ENCODE peak calls at places on chromosomes 13 and 19, in ten cellular contexts. W is choroid plexus epithelial cell, N is AG10803, C is Peyer's patch, J is stomach, T is brain microvascular endothelial cell, G is kidney, Q is AG04450, D is astrocyte of the cerebellum, E is mammary epithelial cell. I is an unnamed sample.

GRCh38 chr19:17262557-17262956 is 2.0 kb downstream of the USHBP1 start:
- DNase-seq in C (no peak), J (no peak), G (no peak), Q (no peak), T (no peak), W (no peak), D (no peak), N (no peak), E (no peak), I (no peak)

GRCh38 chr13:73268306-73268705 is 209.5 kb downstream of the KLF5 start:
- DNase-seq in E (peak), W (peak), G (no peak), D (no peak), Q (no peak), T (peak), C (no peak), J (no peak), N (peak), I (no peak)

GRCh38 chr13:44273991-44274810 is 99.4 kb upstream of the SERP2 start:
- DNase-seq in E (no peak), D (no peak), J (no peak), G (no peak), W (peak), T (no peak), C (no peak), Q (peak), N (peak), I (no peak)

GRCh38 chr19:16585808-16586476 is 13.7 kb upstream of the SLC35E1 start:
- DNase-seq in D (no peak), T (no peak), G (no peak), E (peak), J (no peak), C (peak), N (no peak), Q (no peak), W (no peak), I (peak)

GRCh38 chr13:25478186-25478585 is 106.4 kb downstream of the ATP8A2 start:
- DNase-seq in E (peak), Q (no peak), C (no peak), N (no peak), D (no peak), J (no peak), T (no peak), G (no peak), W (no peak), I (no peak)

GRCh38 chr19:42023943-42024260 is 29.9 kb upstream of the ATP1A3 start:
- DNase-seq in D (no peak), C (no peak), N (no peak), G (no peak), E (no peak), W (no peak), J (no peak), Q (no peak), T (no peak), I (no peak)

GRCh38 chr13:91361755-91362271 is 14.3 kb downstream of the MIR17HG start:
- DNase-seq in T (no peak), G (no peak), C (no peak), Q (no peak), N (no peak), J (no peak), E (no peak), D (no peak), W (no peak), I (no peak)

GRCh38 chr13:80558074-80558473 is 217.1 kb upstream of the SPRY2 start:
- DNase-seq in T (no peak), E (no peak), W (no peak), Q (no peak), G (no peak), C (no peak), D (no peak), J (no peak), N (no peak), I (no peak)

GRCh38 chr19:43651758-43652545 is 12.3 kb upstream of the CADM4 start:
- DNase-seq in G (no peak), J (peak), C (peak), T (peak), E (no peak), W (peak), D (peak), N (peak), Q (peak), I (peak)

GRCh38 chr13:106593131-106593530 is 25.2 kb upstream of the ARGLU1 start:
- DNase-seq in T (no peak), J (no peak), E (no peak), Q (no peak), W (no peak), C (no peak), G (no peak), D (no peak), N (no peak), I (peak)

GRCh38 chr19:11581740-11582139 is 4.3 kb upstream of the ACP5 start:
- DNase-seq in W (peak), D (no peak), T (peak), Q (no peak), E (no peak), N (peak), C (peak), G (no peak), J (no peak), I (peak)

GRCh38 chr13:45367358-45367757 is 26.4 kb upstream of the TPT1 start:
- DNase-seq in N (peak), E (peak), Q (peak), G (peak), C (peak), D (peak), T (peak), W (peak), J (peak), I (peak)

GRCh38 chr13:40061466-40062450 is 406.3 kb downstream of the COG6 start:
- DNase-seq in D (no peak), C (no peak), E (peak), J (no peak), W (peak), T (no peak), N (peak), G (no peak), Q (no peak), I (no peak)

GRCh38 chr13:34103854-34104253 is 285.9 kb downstream of the RFC3 start:
- DNase-seq in Q (no peak), C (no peak), W (no peak), E (no peak), N (no peak), D (no peak), T (no peak), G (no peak), J (no peak), I (no peak)

GRCh38 chr19:12779162-12779993 is 4.0 kb upstream of the HOOK2 start:
- DNase-seq in N (peak), Q (no peak), G (peak), W (peak), J (no peak), E (peak), T (peak), D (peak), C (no peak), I (peak)

GRCh38 chr19:42178791-42179500 is 38.5 kb downstream of the DEDD2 start:
- DNase-seq in G (peak), Q (no peak), C (no peak), J (no peak), E (no peak), N (no peak), T (no peak), W (no peak), D (no peak), I (no peak)

GRCh38 chr13:44516771-44517170 is 59.4 kb downstream of the TSC22D1 start:
- DNase-seq in N (no peak), E (no peak), D (no peak), T (no peak), C (no peak), J (no peak), G (no peak), W (peak), Q (no peak), I (no peak)

GRCh38 chr13:40624338-40624737 is 42.1 kb downstream of the FOXO1 start:
- DNase-seq in J (no peak), N (peak), E (peak), T (peak), G (no peak), Q (no peak), C (no peak), W (peak), D (no peak), I (no peak)

GRCh38 chr13:21884965-21885567 is 214.2 kb downstream of the FGF9 start:
- DNase-seq in D (no peak), G (no peak), N (no peak), T (no peak), E (no peak), Q (no peak), C (no peak), J (no peak), W (no peak), I (no peak)

DNA sequence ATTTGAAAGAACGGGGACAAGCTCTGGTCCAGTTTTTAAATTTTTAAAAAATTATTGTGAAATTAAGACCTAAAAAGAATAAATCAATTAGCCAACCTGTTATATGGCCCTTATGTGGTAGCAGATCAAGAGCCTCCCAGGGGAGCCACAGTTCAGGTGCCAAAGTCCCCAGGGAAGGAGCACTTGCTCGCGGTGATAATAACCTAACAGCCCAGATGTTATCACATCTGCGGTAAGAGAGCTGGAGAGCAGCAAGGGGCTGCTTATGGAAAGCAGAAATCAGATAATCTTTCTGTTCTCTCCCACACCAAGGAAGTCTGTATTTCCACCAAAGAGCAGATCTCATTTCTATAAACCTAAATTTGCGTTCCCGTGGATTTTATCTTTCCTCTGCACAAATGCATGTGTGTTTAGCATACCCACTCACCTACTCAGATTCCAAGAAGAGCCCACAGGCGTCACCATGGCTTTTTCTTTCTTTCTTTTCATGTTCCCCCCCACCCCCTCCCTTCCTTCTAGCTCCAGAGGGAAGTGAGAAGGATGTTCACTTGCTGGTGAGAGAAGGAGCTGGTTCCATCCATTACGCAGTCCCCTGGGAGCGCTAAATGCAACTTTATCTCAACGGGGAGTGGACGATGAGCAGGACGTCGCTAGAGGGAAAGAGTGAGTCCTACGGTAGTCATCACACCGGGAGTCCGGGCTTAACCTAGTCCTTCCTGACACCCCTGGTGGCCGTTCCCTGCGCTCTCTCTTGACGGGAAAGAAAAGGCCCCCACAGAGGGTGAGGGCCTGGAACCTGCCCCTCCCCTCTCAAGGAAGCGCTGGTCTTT is 1.6 kb upstream of the POU4F1 start:
- DNase-seq in W (no peak), J (no peak), G (no peak), E (peak), D (no peak), C (no peak), N (no peak), Q (no peak), T (no peak), I (peak)
- TF ChIP-seq CTCF in W (no peak), J (no peak), G (no peak), E (peak), D (no peak), C (no peak), N (no peak), Q (no peak), T (peak), I (no peak)

GRCh38 chr13:38417727-38418126 is 68.1 kb downstream of the UFM1 start:
- DNase-seq in D (no peak), N (peak), T (peak), J (no peak), G (no peak), W (peak), C (no peak), Q (no peak), E (peak), I (peak)
- TF ChIP-seq CTCF in D (peak), N (peak), T (peak), J (peak), G (no peak), W (peak), C (peak), Q (peak), E (peak), I (peak)

GRCh38 chr19:1252818-1253513 is 4.6 kb downstream of the MIDN start:
- DNase-seq in C (peak), E (peak), Q (peak), T (peak), D (peak), G (peak), J (peak), W (peak), N (peak), I (peak)
- TF ChIP-seq CTCF in C (peak), E (peak), Q (peak), T (peak), D (peak), G (peak), J (peak), W (no peak), N (peak), I (no peak)

DNA sequence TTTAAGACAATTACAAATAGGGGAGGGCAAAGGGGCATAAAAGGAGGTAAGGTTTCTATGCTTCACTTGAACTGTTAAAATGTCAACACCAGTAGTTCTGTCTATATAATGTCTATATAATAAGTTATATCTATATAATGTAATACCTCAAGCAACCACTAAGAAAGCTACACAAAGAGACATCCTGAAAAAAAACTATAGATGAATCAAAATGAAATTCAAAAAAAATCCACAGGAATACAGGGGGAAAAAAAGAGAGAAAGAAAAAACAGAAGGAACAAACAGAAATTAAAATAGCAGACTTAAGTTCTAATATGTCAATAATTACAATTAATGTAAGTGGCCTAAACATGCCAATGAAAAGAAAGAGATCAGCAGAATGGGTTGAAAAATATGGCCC is 186.0 kb downstream of the KCTD15 start:
- DNase-seq in W (no peak), G (no peak), Q (no peak), D (no peak), J (no peak), E (no peak), T (no peak), C (no peak), N (no peak), I (no peak)
- TF ChIP-seq CTCF in W (no peak), G (no peak), Q (no peak), D (no peak), J (no peak), E (no peak), T (no peak), C (no peak), N (no peak), I (no peak)

GRCh38 chr13:75430618-75431209 is 51.3 kb downstream of the TBC1D4 start:
- DNase-seq in D (no peak), T (no peak), W (no peak), N (no peak), Q (no peak), C (no peak), E (no peak), G (no peak), J (no peak), I (no peak)

GRCh38 chr13:75437582-75438318 is 44.2 kb downstream of the TBC1D4 start:
- DNase-seq in Q (no peak), N (peak), J (no peak), C (no peak), T (peak), D (no peak), G (no peak), W (peak), E (no peak), I (no peak)

GRCh38 chr13:75432811-75433244 is 49.1 kb downstream of the TBC1D4 start:
- DNase-seq in G (no peak), Q (no peak), J (no peak), N (no peak), T (no peak), C (no peak), W (no peak), D (no peak), E (no peak), I (no peak)

GRCh38 chr13:75426421-75426820 is 55.5 kb downstream of the TBC1D4 start:
- DNase-seq in C (no peak), G (no peak), E (peak), Q (no peak), N (no peak), D (no peak), W (no peak), T (no peak), J (no peak), I (no peak)

DNA sequence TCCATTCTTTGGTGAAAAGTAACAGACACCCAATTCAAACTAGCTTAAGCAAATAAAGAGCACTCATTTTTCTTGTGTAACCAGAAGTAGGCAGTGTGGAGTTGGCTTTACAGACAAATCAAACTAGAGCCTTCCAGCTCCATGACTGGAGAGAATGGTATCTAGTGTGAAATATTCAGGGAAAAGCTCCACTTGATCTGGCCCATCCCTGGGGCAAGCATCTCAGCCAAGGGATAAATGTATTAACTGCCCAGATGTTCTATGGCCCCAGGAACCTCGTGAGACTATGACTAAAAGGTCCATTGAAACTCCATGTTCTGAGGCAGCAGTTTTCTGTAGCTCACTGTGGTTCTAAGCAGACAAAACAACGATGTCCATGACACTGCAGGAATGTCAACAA is 49.9 kb downstream of the TBC1D4 start:
- DNase-seq in N (peak), Q (no peak), T (no peak), G (no peak), C (no peak), D (no peak), E (no peak), W (peak), J (no peak), I (no peak)
- TF ChIP-seq CTCF in N (no peak), Q (no peak), T (no peak), G (no peak), C (no peak), D (no peak), E (peak), W (peak), J (no peak), I (no peak)

GRCh38 chr19:45079911-45080469 is 930 bp downstream of the GEMIN7 start:
- DNase-seq in Q (no peak), T (no peak), J (peak), E (no peak), N (no peak), G (no peak), D (no peak), W (no peak), C (no peak), I (no peak)

GRCh38 chr19:45076851-45077730 is 813 bp upstream of the ZNF296 start:
- DNase-seq in W (no peak), N (no peak), Q (no peak), G (no peak), C (no peak), J (no peak), E (no peak), T (no peak), D (no peak), I (no peak)

GRCh38 chr19:45078390-45079062 is 534 bp upstream of the GEMIN7 start:
- DNase-seq in G (no peak), E (no peak), J (no peak), N (no peak), Q (no peak), C (no peak), D (no peak), W (no peak), T (no peak), I (no peak)

GRCh38 chr19:45082170-45082569 is 3.1 kb downstream of the GEMIN7 start:
- DNase-seq in C (no peak), N (no peak), J (no peak), Q (no peak), G (no peak), D (no peak), T (no peak), E (no peak), W (no peak), I (no peak)

DNA sequence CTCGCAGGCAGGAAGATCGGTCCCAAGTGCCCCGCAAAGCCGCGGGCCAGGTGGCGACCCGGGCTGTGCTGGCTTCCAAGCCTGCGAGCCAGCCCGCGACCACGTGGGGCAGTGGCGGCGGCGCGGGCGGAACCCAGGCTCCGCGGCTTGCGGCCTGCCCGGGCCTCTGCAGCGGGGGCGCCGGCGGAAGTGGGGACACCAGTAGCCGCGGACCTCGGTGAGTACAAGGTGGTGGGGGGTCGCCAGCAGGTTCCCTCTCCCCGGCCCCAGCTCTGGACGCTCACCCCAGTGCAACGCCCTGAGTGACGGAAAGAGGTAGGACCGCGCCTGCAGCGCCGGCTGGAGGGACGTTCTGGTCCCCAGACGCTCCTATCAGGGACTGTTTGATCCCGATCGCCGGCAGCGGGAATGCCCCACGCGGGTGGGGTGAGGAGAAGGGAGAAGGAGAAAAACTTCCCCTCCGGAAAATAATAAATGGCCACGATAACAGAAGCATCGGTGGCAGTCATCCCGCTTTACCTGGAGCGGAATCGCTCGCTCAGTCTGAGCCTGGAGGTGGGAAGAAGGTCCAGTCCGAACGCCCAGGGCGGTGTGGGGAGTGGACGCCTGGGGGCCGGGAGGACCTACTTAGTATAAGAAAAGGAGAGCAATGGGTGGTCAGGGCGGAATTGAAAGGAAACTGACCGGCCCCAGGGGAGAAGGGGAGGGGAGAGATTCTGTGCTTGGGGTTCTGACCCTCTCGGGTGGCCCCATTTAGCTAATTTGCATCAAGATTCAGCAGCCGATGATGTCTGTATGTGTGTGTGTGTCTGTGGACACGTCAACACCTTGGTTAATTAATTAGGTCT is at the start of gene GEMIN7:
- DNase-seq in Q (no peak), T (peak), J (peak), G (peak), N (peak), D (no peak), E (peak), W (peak), C (peak), I (peak)
- TF ChIP-seq CTCF in Q (no peak), T (no peak), J (no peak), G (no peak), N (no peak), D (no peak), E (no peak), W (peak), C (peak), I (no peak)

GRCh38 chr13:75569576-75569975 is 20.0 kb downstream of the UCHL3 start:
- DNase-seq in C (no peak), G (no peak), T (no peak), W (no peak), D (no peak), Q (no peak), N (no peak), J (no peak), E (no peak), I (no peak)

DNA sequence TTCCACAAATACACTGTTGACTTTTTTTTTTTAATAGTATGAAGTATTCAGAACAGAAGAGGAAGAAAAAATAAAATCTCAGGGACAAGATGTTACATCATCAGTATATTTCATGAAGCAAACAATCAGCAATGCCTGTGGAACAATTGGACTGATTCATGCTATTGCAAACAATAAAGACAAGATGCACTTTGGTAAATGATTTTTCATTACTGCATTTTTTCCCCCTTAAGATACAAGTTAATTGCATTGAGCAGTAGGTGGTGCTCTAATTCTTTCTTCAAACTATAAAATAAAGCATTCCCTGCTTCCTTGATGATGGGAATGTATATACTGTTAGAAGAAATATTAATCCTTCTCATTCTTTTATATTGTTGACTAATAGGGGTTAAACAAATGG is 17.1 kb downstream of the UCHL3 start:
- DNase-seq in T (no peak), Q (no peak), C (no peak), E (peak), J (no peak), G (no peak), D (peak), W (peak), N (peak), I (peak)
- TF ChIP-seq CTCF in T (peak), Q (peak), C (peak), E (peak), J (no peak), G (no peak), D (peak), W (peak), N (peak), I (no peak)

GRCh38 chr19:4301590-4302237 is 475 bp downstream of the TMIGD2 start:
- DNase-seq in G (no peak), T (no peak), W (no peak), C (no peak), J (no peak), E (no peak), N (no peak), D (no peak), Q (no peak), I (no peak)
- TF ChIP-seq CTCF in G (no peak), T (no peak), W (no peak), C (no peak), J (no peak), E (no peak), N (no peak), D (no peak), Q (no peak), I (no peak)

I was measured in NB4.